ENCODE peak calls at places on chromosomes 3 and 15, in six cellular contexts. One of them, this sample, is unnamed.

GRCh38 chr3:53045784-53046170 is at the start of gene SFMBT1:
- DNase-seq in GM12878: no peak
- DNase-seq in IMR-90: peak; percentile 49
- DNase-seq in SK-N-SH: peak; percentile 96
- DNase-seq in A549: peak; percentile 67
- DNase-seq in K562: peak; percentile 89
- DNase-seq in this sample: no peak

GRCh38 chr15:76866008-76866407 is 39.1 kb downstream of the SCAPER start:
- DNase-seq in IMR-90: peak; percentile 33
- DNase-seq in SK-N-SH: no peak
- DNase-seq in K562: no peak
- DNase-seq in A549: no peak
- DNase-seq in GM12878: no peak
- DNase-seq in this sample: no peak

GRCh38 chr15:100592898-100593297 is 9.1 kb downstream of the LINS1 start:
- DNase-seq in SK-N-SH: no peak
- DNase-seq in K562: no peak
- DNase-seq in IMR-90: peak; percentile 71
- DNase-seq in GM12878: no peak
- DNase-seq in A549: no peak
- DNase-seq in this sample: no peak

GRCh38 chr3:156323466-156323865 is 203.1 kb downstream of the KCNAB1 start:
- DNase-seq in K562: no peak
- DNase-seq in IMR-90: no peak
- DNase-seq in GM12878: no peak
- DNase-seq in A549: no peak
- DNase-seq in SK-N-SH: no peak
- DNase-seq in this sample: no peak

GRCh38 chr15:86645861-86646393 is 566.3 kb downstream of the AGBL1 start:
- DNase-seq in GM12878: no peak
- DNase-seq in K562: no peak
- DNase-seq in SK-N-SH: no peak
- DNase-seq in A549: no peak
- DNase-seq in IMR-90: no peak
- DNase-seq in this sample: no peak

GRCh38 chr3:11583638-11584046 is 60.1 kb downstream of the VGLL4 start:
- DNase-seq in K562: no peak
- DNase-seq in GM12878: no peak
- DNase-seq in IMR-90: peak; percentile 57
- DNase-seq in SK-N-SH: no peak
- DNase-seq in A549: no peak
- DNase-seq in this sample: no peak

GRCh38 chr3:141650783-141651182 is 87.3 kb upstream of the RNF7 start:
- DNase-seq in SK-N-SH: no peak
- DNase-seq in IMR-90: no peak
- DNase-seq in GM12878: no peak
- DNase-seq in A549: no peak
- DNase-seq in K562: no peak
- DNase-seq in this sample: no peak

GRCh38 chr3:127792664-127793292 is 29.5 kb downstream of the MGLL start:
- DNase-seq in IMR-90: peak; percentile 98
- DNase-seq in GM12878: no peak
- DNase-seq in SK-N-SH: no peak
- DNase-seq in A549: peak; percentile 62
- DNase-seq in K562: no peak
- DNase-seq in this sample: no peak

GRCh38 chr3:39296197-39297077 is 16.6 kb upstream of the CX3CR1 start:
- DNase-seq in A549: no peak
- DNase-seq in SK-N-SH: no peak
- DNase-seq in IMR-90: no peak
- DNase-seq in GM12878: no peak
- DNase-seq in K562: no peak
- DNase-seq in this sample: peak; percentile 32

GRCh38 chr3:143337387-143337786 is 217.8 kb downstream of the CHST2 start:
- DNase-seq in IMR-90: no peak
- DNase-seq in K562: no peak
- DNase-seq in GM12878: no peak
- DNase-seq in A549: no peak
- DNase-seq in SK-N-SH: no peak
- DNase-seq in this sample: no peak

GRCh38 chr15:25181290-25182097 is 226.7 kb downstream of the SNRPN start:
- DNase-seq in K562: no peak
- DNase-seq in IMR-90: no peak
- DNase-seq in SK-N-SH: no peak
- DNase-seq in A549: no peak
- DNase-seq in GM12878: no peak
- DNase-seq in this sample: no peak

GRCh38 chr3:149247929-149248691 is 26.5 kb upstream of the CP start:
- DNase-seq in K562: no peak
- DNase-seq in SK-N-SH: no peak
- DNase-seq in IMR-90: peak; percentile 36
- DNase-seq in A549: no peak
- DNase-seq in GM12878: no peak
- DNase-seq in this sample: peak; percentile 25

GRCh38 chr3:111691293-111691909 is 96.3 kb upstream of the ZBED2 start:
- DNase-seq in A549: peak; percentile 59
- DNase-seq in GM12878: no peak
- DNase-seq in K562: peak; percentile 7
- DNase-seq in IMR-90: peak; percentile 76
- DNase-seq in SK-N-SH: peak; percentile 47
- DNase-seq in this sample: peak; percentile 51
- TF ChIP-seq SMC3 in A549: peak; percentile 86
- TF ChIP-seq SMC3 in GM12878: peak; percentile 47
- TF ChIP-seq SMC3 in K562: no peak
- TF ChIP-seq SMC3 in IMR-90: peak; percentile 82
- TF ChIP-seq SMC3 in SK-N-SH: peak; percentile 73
- TF ChIP-seq SMC3 in this sample: peak; percentile 69

GRCh38 chr3:32847520-32847919 is 29.7 kb downstream of the TRIM71 start:
- DNase-seq in GM12878: no peak
- DNase-seq in IMR-90: no peak
- DNase-seq in K562: no peak
- DNase-seq in A549: no peak
- DNase-seq in SK-N-SH: no peak
- DNase-seq in this sample: no peak

GRCh38 chr3:32850636-32851035 is 32.8 kb downstream of the TRIM71 start:
- DNase-seq in GM12878: no peak
- DNase-seq in SK-N-SH: no peak
- DNase-seq in IMR-90: no peak
- DNase-seq in K562: no peak
- DNase-seq in A549: no peak
- DNase-seq in this sample: no peak

GRCh38 chr3:32850226-32850625 is 32.4 kb downstream of the TRIM71 start:
- DNase-seq in SK-N-SH: no peak
- DNase-seq in IMR-90: no peak
- DNase-seq in GM12878: no peak
- DNase-seq in K562: no peak
- DNase-seq in A549: no peak
- DNase-seq in this sample: peak; percentile 66

GRCh38 chr3:32844914-32845313 is 27.1 kb downstream of the TRIM71 start:
- DNase-seq in A549: no peak
- DNase-seq in GM12878: no peak
- DNase-seq in SK-N-SH: no peak
- DNase-seq in K562: no peak
- DNase-seq in IMR-90: no peak
- DNase-seq in this sample: no peak

DNA sequence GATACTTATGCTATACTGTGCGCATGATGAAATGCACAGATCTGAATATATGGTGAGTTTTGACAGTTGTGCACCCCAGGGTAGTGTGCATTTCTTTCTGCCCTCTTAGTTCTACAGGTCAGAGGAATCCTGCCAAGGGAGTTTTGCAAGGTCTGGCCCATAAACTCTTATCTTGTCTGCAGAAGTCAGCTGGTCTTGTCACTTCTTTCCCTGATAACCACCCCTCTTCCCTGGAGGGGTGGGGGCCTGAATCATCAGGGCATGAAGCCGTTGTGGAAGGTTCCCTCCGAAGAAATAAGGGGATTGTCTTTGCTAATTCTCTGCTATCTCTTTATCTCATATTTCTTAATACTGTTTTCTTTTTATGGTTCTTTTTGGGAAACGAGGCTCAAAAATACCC is 30.4 kb downstream of the TRIM71 start:
- DNase-seq in IMR-90: no peak
- DNase-seq in GM12878: no peak
- DNase-seq in SK-N-SH: no peak
- DNase-seq in A549: no peak
- DNase-seq in K562: peak; percentile 82
- DNase-seq in this sample: no peak
- H3K4me2 ChIP-seq in IMR-90: no peak overlapping the region
- H3K4me2 ChIP-seq in GM12878: no peak overlapping the region
- H3K4me2 ChIP-seq in SK-N-SH: no peak overlapping the region
- H3K4me2 ChIP-seq in A549: no peak overlapping the region
- H3K4me2 ChIP-seq in K562: no peak overlapping the region
- H3K4me2 ChIP-seq in this sample: peak overlapping the region; percentile 80

GRCh38 chr3:8452112-8452511 is 49.5 kb upstream of the LMCD1 start:
- DNase-seq in A549: no peak
- DNase-seq in SK-N-SH: no peak
- DNase-seq in GM12878: no peak
- DNase-seq in K562: no peak
- DNase-seq in IMR-90: no peak
- DNase-seq in this sample: no peak
- H3K4me3 ChIP-seq in A549: no peak overlapping the region
- H3K4me3 ChIP-seq in SK-N-SH: no peak overlapping the region
- H3K4me3 ChIP-seq in GM12878: no peak overlapping the region
- H3K4me3 ChIP-seq in K562: no peak overlapping the region
- H3K4me3 ChIP-seq in IMR-90: no peak overlapping the region
- H3K4me3 ChIP-seq in this sample: no peak overlapping the region

DNA sequence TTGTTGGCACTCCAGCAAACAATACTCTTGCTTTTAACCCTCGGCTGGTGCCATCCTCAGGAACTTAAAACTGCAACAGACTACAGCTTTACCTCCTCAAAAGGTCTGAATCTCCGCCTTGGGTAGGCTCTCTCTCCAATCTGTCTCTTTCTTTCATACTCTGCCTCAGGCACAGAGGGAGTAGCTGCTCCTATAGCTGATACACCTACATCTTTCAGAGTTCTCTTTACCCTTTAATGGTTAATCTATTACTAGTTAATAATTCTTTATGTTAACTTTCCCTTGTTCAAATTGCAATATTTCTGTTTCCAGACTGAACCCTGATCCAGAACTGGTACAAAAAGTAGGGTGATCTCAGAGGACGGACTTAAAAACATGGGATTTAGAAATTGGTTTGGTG is 66.2 kb downstream of the MAP4 start:
- DNase-seq in IMR-90: no peak
- DNase-seq in K562: no peak
- DNase-seq in A549: no peak
- DNase-seq in GM12878: no peak
- DNase-seq in SK-N-SH: no peak
- DNase-seq in this sample: peak; percentile 27
- TF ChIP-seq SMC3 in IMR-90: no peak
- TF ChIP-seq SMC3 in K562: no peak
- TF ChIP-seq SMC3 in A549: no peak
- TF ChIP-seq SMC3 in GM12878: no peak
- TF ChIP-seq SMC3 in SK-N-SH: no peak
- TF ChIP-seq SMC3 in this sample: no peak

DNA sequence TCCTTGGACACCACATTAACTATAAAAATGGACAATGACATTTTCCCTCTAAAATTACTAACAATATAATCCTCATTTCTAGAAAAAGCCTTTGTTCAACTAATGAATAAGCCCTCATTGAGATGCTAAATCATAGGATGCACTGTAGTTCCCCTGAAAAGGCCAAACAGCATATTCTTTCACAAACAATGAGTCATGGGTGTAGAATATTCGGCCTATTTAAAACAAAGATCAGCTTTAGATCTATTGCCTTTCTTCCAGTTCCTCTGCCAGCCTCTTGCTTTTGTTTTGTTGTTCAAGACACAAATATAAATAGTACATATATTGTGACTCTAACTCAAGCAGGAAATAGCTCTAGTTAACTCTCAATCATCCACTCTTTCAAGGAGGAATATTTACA is 82.5 kb downstream of the ADAM10 start:
- DNase-seq in A549: peak; percentile 19
- DNase-seq in SK-N-SH: no peak
- DNase-seq in IMR-90: peak; percentile 62
- DNase-seq in K562: no peak
- DNase-seq in GM12878: no peak
- DNase-seq in this sample: no peak
- H3K4me2 ChIP-seq in A549: peak overlapping the region; percentile 56
- H3K4me2 ChIP-seq in SK-N-SH: no peak overlapping the region
- H3K4me2 ChIP-seq in IMR-90: peak overlapping the region; percentile 54
- H3K4me2 ChIP-seq in K562: no peak overlapping the region
- H3K4me2 ChIP-seq in GM12878: no peak overlapping the region
- H3K4me2 ChIP-seq in this sample: no peak overlapping the region

DNA sequence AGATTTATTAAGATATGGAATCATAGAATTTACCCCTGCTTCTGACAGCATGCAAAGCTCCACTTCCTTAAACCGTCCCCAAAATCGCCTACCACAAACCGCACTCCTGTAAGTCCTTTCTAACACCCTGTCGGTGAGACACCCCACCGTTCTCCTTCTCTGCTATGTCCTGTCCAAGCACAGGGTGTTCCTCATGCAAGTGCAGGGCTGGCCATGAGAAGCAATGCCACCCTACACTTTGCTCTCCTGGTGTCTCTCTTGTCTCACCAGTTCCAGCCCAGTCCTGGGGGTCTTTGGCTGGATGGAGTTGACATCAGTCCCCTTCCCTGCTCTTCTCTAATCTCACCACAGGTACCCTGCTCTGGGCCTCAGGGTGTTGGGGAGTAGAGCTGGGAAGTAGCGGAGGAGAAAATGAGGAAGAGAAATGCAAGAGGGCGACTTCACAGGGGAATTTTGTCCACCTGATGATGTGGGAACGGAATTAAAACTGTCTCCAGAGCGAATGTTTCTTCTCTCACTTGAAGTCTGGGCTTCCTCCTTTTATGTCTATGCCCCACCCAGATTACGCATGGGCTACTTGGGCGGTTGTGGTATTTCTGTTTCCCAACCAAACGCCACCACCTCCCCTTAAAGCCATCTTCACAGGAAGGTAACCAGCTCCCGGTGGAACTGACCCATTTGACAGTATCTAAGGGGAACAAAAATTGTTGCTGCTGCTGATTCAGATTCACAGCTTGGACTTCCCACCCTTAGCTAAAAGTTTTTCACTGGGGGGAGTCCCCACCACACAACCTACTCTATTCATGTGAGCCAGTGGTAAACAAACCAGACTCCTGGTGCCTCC is 49.9 kb downstream of the CASR start:
- DNase-seq in A549: no peak
- DNase-seq in SK-N-SH: no peak
- DNase-seq in GM12878: peak; percentile 86
- DNase-seq in K562: no peak
- DNase-seq in IMR-90: no peak
- DNase-seq in this sample: no peak
- H3K4me3 ChIP-seq in A549: no peak overlapping the region
- H3K4me3 ChIP-seq in SK-N-SH: no peak overlapping the region
- H3K4me3 ChIP-seq in GM12878: peak overlapping the region; percentile 13
- H3K4me3 ChIP-seq in K562: no peak overlapping the region
- H3K4me3 ChIP-seq in IMR-90: no peak overlapping the region
- H3K4me3 ChIP-seq in this sample: no peak overlapping the region

DNA sequence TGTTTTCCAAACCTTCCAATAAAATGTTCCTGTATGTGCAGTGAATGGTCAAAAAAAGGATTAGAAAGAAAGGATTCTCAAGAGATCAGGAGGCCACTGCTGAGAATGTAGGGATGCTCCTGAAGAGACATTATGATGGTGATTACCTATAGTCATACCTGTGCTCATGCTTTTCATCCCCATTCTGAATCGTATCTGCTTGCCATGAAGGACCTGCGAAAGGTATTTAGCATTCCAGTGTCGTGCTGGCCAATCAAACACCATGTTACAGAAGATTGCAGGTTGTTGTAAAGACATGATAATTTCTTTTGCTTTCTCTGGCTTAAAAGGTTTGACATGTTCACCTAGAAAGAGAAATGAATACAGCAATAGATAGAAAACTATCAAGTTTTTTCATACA is 16.1 kb downstream of the HSPBAP1 start:
- DNase-seq in IMR-90: no peak
- DNase-seq in SK-N-SH: no peak
- DNase-seq in K562: no peak
- DNase-seq in GM12878: no peak
- DNase-seq in A549: no peak
- DNase-seq in this sample: no peak
- TF ChIP-seq SMC3 in IMR-90: no peak
- TF ChIP-seq SMC3 in SK-N-SH: no peak
- TF ChIP-seq SMC3 in K562: no peak
- TF ChIP-seq SMC3 in GM12878: no peak
- TF ChIP-seq SMC3 in A549: no peak
- TF ChIP-seq SMC3 in this sample: no peak

This sample was measured in HepG2.